ENCODE peak calls at places on chromosome 13, in seven cellular contexts. Y is testis; U is NCI-H2107; G is CD4-positive, alpha-beta T cell; W is activated CD8-positive, alpha-beta memory T cell treated with anti-CD3 and anti-CD28 coated beads for 48 hours; D is epithelial cell of esophagus; R is EH. S is an unnamed sample.

GRCh38 chr13:100828226-100828625 is 153.6 kb upstream of the TMTC4 start:
- DNase-seq in Y (no peak), U (no peak), G (no peak), W (no peak), D (no peak), R (no peak), S (no peak)

GRCh38 chr13:87035538-87035937 is 635.6 kb upstream of the SLITRK5 start:
- DNase-seq in Y (no peak), U (no peak), G (no peak), W (no peak), D (no peak), R (no peak), S (no peak)

GRCh38 chr13:31134055-31134711 is 27.5 kb downstream of the HSPH1 start:
- DNase-seq in Y (no peak), U (no peak), G (no peak), W (no peak), D (no peak), R (no peak), S (no peak)

GRCh38 chr13:39330504-39330903 is 272.5 kb downstream of the LHFPL6 start:
- DNase-seq in Y (no peak), U (no peak), G (no peak), W (no peak), D (no peak), R (no peak), S (no peak)

GRCh38 chr13:105343134-105343806 is 1192.2 kb downstream of the EFNB2 start:
- DNase-seq in Y (no peak), U (no peak), G (no peak), W (no peak), D (no peak), R (peak; percentile 54), S (no peak)

GRCh38 chr13:79786176-79786575 is 305.2 kb downstream of the NDFIP2 start:
- DNase-seq in Y (no peak), U (no peak), G (no peak), W (no peak), D (peak; percentile 13), R (no peak), S (no peak)

GRCh38 chr13:35086667-35087066 is 144.6 kb downstream of the NBEA start:
- DNase-seq in Y (no peak), U (peak; percentile 9), G (no peak), W (no peak), D (peak; percentile 41), R (no peak), S (no peak)

GRCh38 chr13:60329221-60329983 is 67.6 kb upstream of the TDRD3 start:
- DNase-seq in Y (peak; percentile 43), U (peak; percentile 21), G (no peak), W (no peak), D (peak; percentile 42), R (peak; percentile 37), S (no peak)

GRCh38 chr13:97935071-97935470 is 18.4 kb upstream of the IPO5 start:
- DNase-seq in Y (no peak), U (no peak), G (no peak), W (no peak), D (no peak), R (no peak), S (no peak)

GRCh38 chr13:64293923-64294322 is 2878.3 kb upstream of the PCDH20 start:
- DNase-seq in Y (no peak), U (no peak), G (no peak), W (no peak), D (peak; percentile 10), R (peak; percentile 52), S (no peak)

GRCh38 chr13:42720858-42721219 is 60.5 kb upstream of the FAM216B start:
- DNase-seq in Y (no peak), U (no peak), G (no peak), W (no peak), D (no peak), R (no peak), S (no peak)

GRCh38 chr13:51607165-51607564 is 22.9 kb downstream of the WDFY2 start:
- DNase-seq in Y (no peak), U (no peak), G (no peak), W (no peak), D (no peak), R (no peak), S (no peak)

GRCh38 chr13:63120883-63121282 is 1705.2 kb upstream of the PCDH20 start:
- DNase-seq in Y (no peak), U (no peak), G (no peak), W (no peak), D (no peak), R (no peak), S (no peak)

GRCh38 chr13:20065516-20065915 is 95.3 kb downstream of the GJA3 start:
- DNase-seq in Y (no peak), U (no peak), G (no peak), W (no peak), D (no peak), R (no peak), S (no peak)

GRCh38 chr13:109344552-109345157 is 441.7 kb downstream of the IRS2 start:
- DNase-seq in Y (no peak), U (no peak), G (no peak), W (no peak), D (peak; percentile 58), R (peak; percentile 83), S (no peak)

GRCh38 chr13:51923983-51924539 is 62.3 kb downstream of the CCDC70 start:
- DNase-seq in Y (no peak), U (no peak), G (no peak), W (no peak), D (no peak), R (no peak), S (no peak)

GRCh38 chr13:87130401-87130800 is 540.8 kb upstream of the SLITRK5 start:
- DNase-seq in Y (no peak), U (no peak), G (no peak), W (no peak), D (no peak), R (no peak), S (no peak)

GRCh38 chr13:113040597-113041292 is 64.8 kb upstream of the F7 start:
- DNase-seq in Y (peak; percentile 41), U (no peak), G (no peak), W (no peak), D (no peak), R (peak; percentile 10), S (no peak)

GRCh38 chr13:97460853-97461252 is 26.9 kb downstream of the RAP2A start:
- DNase-seq in Y (no peak), U (no peak), G (no peak), W (no peak), D (no peak), R (no peak), S (no peak)

GRCh38 chr13:110635405-110636002 is 20.2 kb downstream of the NAXD start:
- DNase-seq in Y (no peak), U (no peak), G (no peak), W (no peak), D (no peak), R (no peak), S (no peak)

S was measured in activated T-helper 1 cell treated with Interleukin-2 at 50 U/mL for 16 hours.